ENCODE peak calls at places on chromosomes 6 and 20, in five cellular contexts. C is colonic mucosa, H is progenitor cell of endocrine pancreas, M is body of pancreas, O is MCF 10A. Z is an unnamed sample.

GRCh38 chr20:62804632-62805364 is at the start of gene OGFR:
- DNase-seq in O (peak; percentile 52), H (no peak), M (peak; percentile 66), C (peak; percentile 76), Z (peak; percentile 53)

GRCh38 chr20:52996726-52997125 is 24.6 kb downstream of the TSHZ2 start:
- DNase-seq in M (no peak), O (no peak), H (no peak), C (no peak), Z (no peak)

GRCh38 chr6:109059591-109060021 is 35.0 kb downstream of the SESN1 start:
- DNase-seq in C (no peak), H (no peak), O (peak; percentile 71), M (no peak), Z (no peak)

GRCh38 chr6:119132211-119133004 is 53.9 kb upstream of the FAM184A start:
- DNase-seq in O (no peak), C (no peak), H (no peak), M (peak; percentile 36), Z (no peak)

GRCh38 chr20:29689411-29690225 is 1567.8 kb upstream of the DEFB115 start:
- DNase-seq in H (no peak), M (no peak), C (no peak), O (no peak), Z (no peak)

GRCh38 chr6:105799051-105799450 is 287.1 kb upstream of the PRDM1 start:
- DNase-seq in H (no peak), O (no peak), C (no peak), M (no peak), Z (no peak)

GRCh38 chr6:169087436-169088046 is 166.1 kb downstream of the THBS2 start:
- DNase-seq in O (no peak), M (no peak), H (no peak), C (no peak), Z (no peak)

GRCh38 chr20:34410331-34410730 is 47.3 kb downstream of the ITCH start:
- DNase-seq in M (no peak), C (no peak), O (no peak), H (no peak), Z (no peak)

GRCh38 chr6:81762132-81762531 is 9.7 kb upstream of the TENT5A start:
- DNase-seq in O (no peak), M (no peak), C (no peak), H (no peak), Z (no peak)

GRCh38 chr6:154446984-154447383 is 63.5 kb downstream of the CNKSR3 start:
- DNase-seq in C (no peak), H (no peak), O (no peak), M (no peak), Z (no peak)

GRCh38 chr6:168305863-168306262 is 13.7 kb downstream of the DACT2 start:
- DNase-seq in C (no peak), H (no peak), O (no peak), M (no peak), Z (no peak)

GRCh38 chr6:73752943-73753342 is 56.9 kb downstream of the CD109 start:
- DNase-seq in C (no peak), M (no peak), H (no peak), O (no peak), Z (no peak)

GRCh38 chr6:25637946-25638345 is 14.1 kb upstream of the SCGN start:
- DNase-seq in C (no peak), M (peak; percentile 65), H (peak; percentile 22), O (peak; percentile 21), Z (no peak)

GRCh38 chr6:66103354-66103753 is 396.3 kb upstream of the EYS start:
- DNase-seq in M (no peak), O (no peak), C (no peak), H (no peak), Z (no peak)

GRCh38 chr6:56644366-56644765 is 1.7 kb upstream of the DST start:
- DNase-seq in O (no peak), M (no peak), H (no peak), C (no peak), Z (no peak)

GRCh38 chr20:64206619-64207018 is 42.4 kb downstream of the MYT1 start:
- DNase-seq in H (no peak), M (no peak), C (no peak), O (no peak), Z (no peak)

GRCh38 chr20:25019381-25020155 is 27.0 kb upstream of the APMAP start:
- DNase-seq in H (no peak), C (no peak), O (no peak), M (peak; percentile 75), Z (no peak)

GRCh38 chr6:121847806-121848522 is 412.5 kb downstream of the GJA1 start:
- DNase-seq in H (no peak), O (no peak), C (no peak), M (no peak), Z (no peak)

GRCh38 chr20:34445177-34446065 is 70.8 kb upstream of the DYNLRB1 start:
- DNase-seq in C (no peak), H (no peak), O (no peak), M (no peak), Z (no peak)

GRCh38 chr6:129314575-129314974 is 395.4 kb downstream of the ARHGAP18 start:
- DNase-seq in C (no peak), O (no peak), M (no peak), H (no peak), Z (no peak)

GRCh38 chr20:46212876-46213275 is 94.8 kb downstream of the CD40 start:
- DNase-seq in C (no peak), H (no peak), M (no peak), O (no peak), Z (no peak)

GRCh38 chr6:140581601-140582000 is 1207.2 kb upstream of the CITED2 start:
- DNase-seq in M (no peak), C (no peak), H (no peak), O (no peak), Z (no peak)

GRCh38 chr20:46050885-46051284 is 21.9 kb downstream of the SLC12A5 start:
- DNase-seq in M (no peak), O (no peak), H (no peak), C (no peak), Z (no peak)

GRCh38 chr6:41689171-41690008 is 46.0 kb downstream of the TFEB start:
- DNase-seq in O (peak; percentile 53), C (no peak), M (no peak), H (no peak), Z (no peak)

GRCh38 chr6:13373488-13373886 is 45.1 kb upstream of the TBC1D7 start:
- DNase-seq in H (no peak), M (no peak), C (no peak), O (no peak), Z (no peak)

GRCh38 chr6:5490495-5491069 is 229.3 kb downstream of the FARS2 start:
- DNase-seq in O (no peak), C (no peak), H (no peak), M (no peak), Z (no peak)

DNA sequence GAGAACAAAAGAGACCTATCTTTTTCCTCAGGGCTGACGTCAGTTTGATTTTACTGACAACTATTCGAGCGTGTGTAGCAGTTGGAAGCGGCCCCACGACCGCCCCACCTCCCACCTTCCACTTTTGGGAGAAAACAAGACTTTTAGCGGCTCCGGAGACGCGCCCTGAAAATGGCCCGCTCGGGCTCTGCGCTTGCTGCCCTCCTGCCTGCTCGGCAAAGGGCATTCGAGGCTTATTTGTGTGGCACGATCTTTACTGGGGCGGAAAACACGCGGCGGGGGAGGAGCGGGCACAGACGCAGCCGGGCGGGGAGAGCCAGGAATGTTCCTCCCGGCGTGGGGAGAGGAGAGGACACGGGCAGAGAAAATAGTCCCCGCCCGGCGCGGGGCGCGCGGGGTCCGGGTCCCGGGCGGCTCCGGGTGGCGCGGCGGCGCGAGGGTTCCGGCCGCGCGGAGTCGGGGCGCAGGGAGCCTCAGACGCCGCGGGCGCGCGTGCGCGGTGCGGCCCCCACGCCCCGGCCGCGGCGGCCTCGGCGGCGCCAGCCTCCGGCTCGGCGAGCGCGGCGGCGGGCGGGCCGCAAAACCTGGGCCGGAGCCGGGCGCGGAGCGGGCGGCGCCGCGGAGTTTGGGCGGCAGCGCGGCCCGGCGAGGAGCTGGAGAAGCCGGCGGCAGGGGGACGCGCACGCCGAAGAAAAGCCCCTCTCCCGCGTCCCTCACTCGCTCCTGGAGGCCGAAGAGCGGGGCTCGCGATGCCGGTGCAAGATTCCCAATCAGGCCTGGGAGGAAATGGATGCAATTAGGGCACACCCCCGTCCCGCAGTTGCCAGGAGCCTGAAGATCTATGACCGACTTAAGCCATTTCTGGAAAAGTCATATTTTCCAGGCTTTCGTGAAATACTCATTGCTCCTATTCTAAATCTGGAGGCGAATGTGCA is 90.0 kb upstream of the ARID1B start:
- DNase-seq in C (peak; percentile 82), M (peak; percentile 91), O (peak; percentile 70), H (peak; percentile 61), Z (peak; percentile 79)
- TF ChIP-seq CTCF in C (no peak), M (no peak), O (no peak), H (no peak), Z (no peak)

DNA sequence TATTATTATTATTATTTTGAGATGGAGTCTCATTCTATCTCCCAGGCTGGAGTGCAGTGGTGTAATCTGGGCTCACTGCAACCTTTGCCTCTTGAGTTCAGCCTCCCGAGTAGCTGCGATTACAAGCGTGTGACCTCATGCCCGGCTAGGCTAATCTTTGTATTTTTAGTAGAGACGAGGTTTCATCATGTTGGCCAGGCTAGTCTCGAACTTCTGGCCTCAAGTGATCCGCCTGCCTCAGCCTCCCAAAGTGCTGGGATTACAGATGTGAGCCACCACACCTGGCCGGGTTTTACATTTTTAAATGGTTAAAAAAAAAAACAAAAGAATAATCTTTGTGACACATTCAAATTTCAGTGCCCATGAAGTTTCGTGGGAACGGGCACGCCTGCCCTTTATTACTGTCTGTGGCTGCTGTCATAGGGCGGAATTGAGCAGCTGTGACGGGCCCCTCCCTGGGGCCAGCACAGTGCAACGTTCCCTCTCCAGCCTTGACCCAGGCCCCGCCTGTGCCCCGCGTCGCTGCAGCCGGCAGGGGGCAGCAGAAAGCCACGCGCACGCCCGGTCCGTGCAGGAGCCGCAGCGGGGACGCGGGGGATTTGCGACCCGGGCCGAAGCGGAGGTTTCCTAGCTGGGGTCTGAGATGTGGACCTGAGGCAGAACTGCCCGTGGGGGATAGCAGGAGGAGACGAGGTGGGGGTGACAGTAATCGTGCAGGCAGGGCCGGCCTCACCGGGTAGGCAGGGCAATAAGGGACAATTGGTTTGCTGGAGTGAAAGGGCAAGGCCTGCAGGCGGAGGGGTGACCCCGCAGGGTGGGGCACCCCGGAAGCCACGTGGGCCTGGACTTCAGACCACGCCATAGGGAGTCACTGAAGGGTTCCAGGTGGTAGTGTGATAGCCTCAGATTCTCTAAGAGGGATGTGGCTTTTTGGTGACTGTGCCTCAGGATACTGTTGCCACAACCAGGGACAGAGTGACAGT is 54.3 kb downstream of the SYTL3 start:
- DNase-seq in O (peak; percentile 65), M (peak; percentile 83), C (peak; percentile 91), H (peak; percentile 75), Z (peak; percentile 88)
- TF ChIP-seq CTCF in O (peak; percentile 99), M (peak; percentile 96), C (peak; percentile 99), H (peak; percentile 99), Z (peak; percentile 92)

GRCh38 chr6:47073125-47074110 is 31.3 kb upstream of the ADGRF1 start:
- DNase-seq in C (no peak), M (no peak), H (no peak), O (peak; percentile 30), Z (no peak)
- TF ChIP-seq CTCF in C (no peak), M (peak; percentile 9), H (peak; percentile 53), O (peak; percentile 12), Z (peak; percentile 64)

DNA sequence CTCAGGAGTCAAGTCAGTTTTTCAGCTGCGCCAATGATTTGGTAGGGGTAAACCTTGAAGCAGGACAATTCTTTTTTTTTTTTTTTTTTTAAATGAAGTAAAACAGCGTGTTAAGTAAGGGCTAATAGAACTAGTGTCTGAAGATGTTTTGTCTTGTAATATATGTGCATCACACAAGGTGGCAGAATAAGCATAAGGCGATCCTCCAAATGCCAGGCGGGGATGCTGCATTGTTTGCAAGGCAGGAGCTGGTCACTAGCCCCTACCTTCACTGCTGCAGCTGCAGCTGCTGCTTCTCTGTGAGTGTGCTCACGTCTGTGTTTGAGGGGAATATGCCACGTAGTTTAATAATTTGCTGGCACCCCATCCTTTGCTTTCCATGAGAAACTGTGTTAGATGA is 272.7 kb upstream of the MAP3K7 start:
- DNase-seq in H (no peak), C (no peak), O (peak; percentile 23), M (no peak), Z (no peak)
- TF ChIP-seq CTCF in H (no peak), C (no peak), O (no peak), M (no peak), Z (no peak)

GRCh38 chr6:142408409-142408808 is 106.6 kb downstream of the ADGRG6 start:
- DNase-seq in H (no peak), M (no peak), O (no peak), C (no peak), Z (no peak)
- TF ChIP-seq CTCF in H (peak; percentile 27), M (no peak), O (no peak), C (no peak), Z (peak; percentile 41)

Z was measured in endothelial cell.